ENCODE peak calls at places on chromosomes 11 and 22, in four cellular contexts. Q, Y, O and H are unnamed samples.

GRCh38 chr11:1563149-1563638 is 8.9 kb downstream of the DUSP8 start:
- DNase-seq in Y (no peak), Q (no peak), O (no peak), H (peak)

GRCh38 chr11:119051440-119052162 is 5.4 kb downstream of the HYOU1 start:
- DNase-seq in Q (no peak), O (no peak), Y (no peak), H (no peak)

GRCh38 chr11:68120212-68121066 is 749 bp downstream of the CHKA start:
- DNase-seq in O (peak), Q (peak), Y (no peak), H (peak)

GRCh38 chr11:15720460-15720859 is 605.7 kb downstream of the INSC start:
- DNase-seq in O (no peak), Q (no peak), Y (no peak), H (no peak)

GRCh38 chr11:83599066-83599465 is 312.9 kb upstream of the CCDC90B start:
- DNase-seq in O (no peak), Y (no peak), Q (no peak), H (no peak)

GRCh38 chr22:31585161-31585859 is 76.7 kb downstream of the PISD start:
- DNase-seq in Q (no peak), Y (no peak), O (no peak), H (no peak)

GRCh38 chr11:119483881-119484371 is 61.0 kb upstream of the THY1 start:
- DNase-seq in Y (no peak), O (peak), Q (no peak), H (no peak)

GRCh38 chr11:46291441-46292143 is 14.1 kb downstream of the CREB3L1 start:
- DNase-seq in Q (no peak), O (peak), Y (no peak), H (no peak)

GRCh38 chr22:20412474-20413216 is 18.7 kb downstream of the ZNF74 start:
- DNase-seq in Q (no peak), O (no peak), Y (no peak), H (no peak)

GRCh38 chr11:8988329-8989234 is 15.2 kb downstream of the NRIP3 start:
- DNase-seq in O (no peak), Y (peak), Q (no peak), H (no peak)

GRCh38 chr22:17086301-17086700 is 1.5 kb downstream of the IL17RA start:
- DNase-seq in Q (no peak), O (no peak), Y (no peak), H (no peak)

GRCh38 chr11:43504316-43504950 is 145.7 kb downstream of the TTC17 start:
- DNase-seq in Q (no peak), Y (peak), O (peak), H (no peak)

GRCh38 chr11:67370351-67371076 is 2.9 kb downstream of the CLCF1 start:
- DNase-seq in O (no peak), Y (no peak), Q (no peak), H (no peak)